ENCODE peak calls at places on chromosomes 4 and X, in five cellular contexts. G, W, F, Y and Q are unnamed samples.

GRCh38 chrX:13851996-13852695 is 35.3 kb upstream of the GPM6B start:
- DNase-seq in G (no peak), W (no peak), F (no peak), Y (no peak), Q (no peak)

GRCh38 chr4:99506781-99507180 is 4.0 kb upstream of the C4orf17 start:
- DNase-seq in G (no peak), W (no peak), F (no peak), Y (no peak), Q (no peak)

GRCh38 chr4:77617203-77617602 is 11.6 kb downstream of the CXCL13 start:
- DNase-seq in G (no peak), W (no peak), F (no peak), Y (no peak), Q (no peak)

GRCh38 chrX:121336831-121337421 is 289.5 kb downstream of the GLUD2 start:
- DNase-seq in G (no peak), W (no peak), F (no peak), Y (no peak), Q (no peak)

GRCh38 chr4:48139688-48140087 is 5.6 kb upstream of the TXK start:
- DNase-seq in G (no peak), W (peak; percentile 48), F (no peak), Y (no peak), Q (no peak)

GRCh38 chr4:110196871-110197420 is 1.5 kb downstream of the ELOVL6 start:
- DNase-seq in G (peak; percentile 26), W (peak; percentile 63), F (peak; percentile 79), Y (peak; percentile 15), Q (no peak)

GRCh38 chrX:24167719-24168472 is 18.4 kb downstream of the ZFX start:
- DNase-seq in G (no peak), W (no peak), F (no peak), Y (no peak), Q (no peak)

GRCh38 chrX:6052111-6052745 is 176.4 kb downstream of the NLGN4X start:
- DNase-seq in G (no peak), W (no peak), F (no peak), Y (no peak), Q (no peak)

GRCh38 chr4:2417765-2418651 is at the start of gene ZFYVE28:
- DNase-seq in G (no peak), W (no peak), F (peak; percentile 39), Y (no peak), Q (peak; percentile 34)

GRCh38 chr4:109434007-109434792 is 585 bp downstream of the SEC24B start:
- DNase-seq in G (peak; percentile 24), W (no peak), F (peak; percentile 59), Y (peak; percentile 16), Q (peak; percentile 75)

GRCh38 chrX:39809326-39809725 is 288.4 kb downstream of the BCOR start:
- DNase-seq in G (no peak), W (no peak), F (no peak), Y (no peak), Q (no peak)

GRCh38 chr4:1371151-1371830 is 24.3 kb downstream of the UVSSA start:
- DNase-seq in G (no peak), W (no peak), F (no peak), Y (no peak), Q (no peak)

GRCh38 chr4:146521543-146522097 is at the start of gene SLC10A7:
- DNase-seq in G (peak; percentile 73), W (peak; percentile 75), F (peak; percentile 83), Y (peak; percentile 40), Q (peak; percentile 72)

GRCh38 chr4:137212601-137213000 is 319.7 kb downstream of the PCDH18 start:
- DNase-seq in G (no peak), W (no peak), F (peak; percentile 59), Y (no peak), Q (no peak)

GRCh38 chr4:118351851-118352827 is 664 bp downstream of the PRSS12 start:
- DNase-seq in G (no peak), W (no peak), F (peak; percentile 63), Y (no peak), Q (peak; percentile 89)

GRCh38 chr4:112927544-112927943 is 121.9 kb upstream of the ANK2 start:
- DNase-seq in G (no peak), W (no peak), F (no peak), Y (no peak), Q (no peak)

GRCh38 chr4:189355590-189355989 is 585.1 kb upstream of the FRG1 start:
- DNase-seq in G (no peak), W (no peak), F (no peak), Y (no peak), Q (no peak)

GRCh38 chrX:46927718-46928117 is 15.5 kb downstream of the JADE3 start:
- DNase-seq in G (no peak), W (no peak), F (no peak), Y (no peak), Q (no peak)

GRCh38 chr4:1358421-1359160 is 11.6 kb downstream of the UVSSA start:
- DNase-seq in G (no peak), W (no peak), F (no peak), Y (no peak), Q (no peak)

GRCh38 chrX:47467106-47467505 is 15.9 kb downstream of the ZNF41 start:
- DNase-seq in G (no peak), W (no peak), F (no peak), Y (no peak), Q (no peak)

GRCh38 chrX:51148848-51149247 is 183.8 kb upstream of the NUDT10 start:
- DNase-seq in G (peak; percentile 13), W (no peak), F (peak; percentile 59), Y (no peak), Q (no peak)

GRCh38 chrX:120672389-120672788 is 42.5 kb upstream of the C1GALT1C1 start:
- DNase-seq in G (no peak), W (no peak), F (no peak), Y (peak; percentile 20), Q (no peak)

GRCh38 chr4:142811034-142811433 is 35.1 kb downstream of the INPP4B start:
- DNase-seq in G (no peak), W (no peak), F (no peak), Y (no peak), Q (no peak)

GRCh38 chr4:119517361-119518229 is 111.0 kb downstream of the PDE5A start:
- DNase-seq in G (no peak), W (no peak), F (no peak), Y (no peak), Q (no peak)

GRCh38 chr4:152369903-152370296 is 166.0 kb downstream of the FBXW7 start:
- DNase-seq in G (no peak), W (no peak), F (no peak), Y (no peak), Q (no peak)

GRCh38 chr4:121706595-121707021 is 9.8 kb upstream of the ANXA5 start:
- DNase-seq in G (no peak), W (no peak), F (no peak), Y (no peak), Q (no peak)

GRCh38 chr4:30789219-30789671 is 69.1 kb downstream of the PCDH7 start:
- DNase-seq in G (peak; percentile 21), W (no peak), F (no peak), Y (no peak), Q (no peak)

GRCh38 chr4:108107729-108108382 is 60.9 kb downstream of the LEF1 start:
- DNase-seq in G (no peak), W (no peak), F (no peak), Y (no peak), Q (no peak)
- H3K27ac ChIP-seq in G (no peak overlapping the region), W (peak overlapping the region; percentile 89), F (no peak overlapping the region), Y (no peak overlapping the region), Q (no peak overlapping the region)

GRCh38 chr4:41468122-41468521 is 69.8 kb upstream of the LIMCH1 start:
- DNase-seq in G (no peak), W (no peak), F (no peak), Y (no peak), Q (no peak)

GRCh38 chr4:41472098-41472497 is 65.9 kb upstream of the LIMCH1 start:
- DNase-seq in G (no peak), W (no peak), F (no peak), Y (no peak), Q (no peak)

GRCh38 chr4:41466249-41466648 is 71.7 kb upstream of the LIMCH1 start:
- DNase-seq in G (no peak), W (no peak), F (no peak), Y (no peak), Q (no peak)

GRCh38 chr4:41471672-41472071 is 66.3 kb upstream of the LIMCH1 start:
- DNase-seq in G (peak; percentile 43), W (no peak), F (no peak), Y (no peak), Q (no peak)

DNA sequence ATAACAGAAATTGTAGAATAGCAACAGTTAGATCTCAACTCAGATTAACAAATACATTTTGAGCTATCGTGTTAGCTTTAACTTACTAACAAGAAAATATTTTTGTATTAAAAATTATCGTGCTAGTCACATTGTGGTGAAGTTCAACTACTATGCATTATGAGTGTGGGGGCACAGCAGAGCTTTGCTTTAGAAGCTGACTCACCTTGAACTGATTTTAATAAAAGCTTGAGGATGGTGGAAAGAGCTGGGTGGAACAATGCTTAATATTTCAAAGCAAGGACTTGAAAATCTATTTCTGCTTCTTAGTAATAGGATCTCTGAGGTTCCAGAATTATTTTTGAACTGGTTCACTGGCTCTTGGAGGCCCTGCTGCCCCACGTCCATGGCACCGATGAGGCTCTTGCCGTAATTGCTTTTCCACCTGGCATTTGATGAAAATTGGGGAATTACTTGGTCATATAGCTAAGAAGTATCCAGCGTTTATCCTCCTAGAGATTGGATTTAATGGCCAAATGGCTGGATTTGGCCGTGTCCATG is 66.8 kb upstream of the LIMCH1 start:
- DNase-seq in G (no peak), W (no peak), F (no peak), Y (no peak), Q (no peak)
- H3K27ac ChIP-seq in G (peak overlapping the region; percentile 1), W (no peak overlapping the region), F (no peak overlapping the region), Y (no peak overlapping the region), Q (no peak overlapping the region)

GRCh38 chr4:187256897-187257296 is 533.2 kb upstream of the FAT1 start:
- DNase-seq in G (no peak), W (no peak), F (peak; percentile 22), Y (no peak), Q (no peak)
- H3K27ac ChIP-seq in G (no peak overlapping the region), W (no peak overlapping the region), F (no peak overlapping the region), Y (no peak overlapping the region), Q (no peak overlapping the region)

GRCh38 chr4:88135362-88135663 is 23.1 kb downstream of the ABCG2 start:
- DNase-seq in G (no peak), W (no peak), F (no peak), Y (no peak), Q (no peak)
- H3K27ac ChIP-seq in G (no peak overlapping the region), W (no peak overlapping the region), F (no peak overlapping the region), Y (no peak overlapping the region), Q (no peak overlapping the region)

GRCh38 chrX:106939566-106939965 is 19.4 kb downstream of the CLDN2 start:
- DNase-seq in G (no peak), W (no peak), F (no peak), Y (no peak), Q (no peak)
- H3K27ac ChIP-seq in G (no peak overlapping the region), W (no peak overlapping the region), F (no peak overlapping the region), Y (no peak overlapping the region), Q (no peak overlapping the region)

GRCh38 chr4:147829401-147830101 is 97.7 kb downstream of the ARHGAP10 start:
- DNase-seq in G (peak; percentile 84), W (no peak), F (no peak), Y (no peak), Q (no peak)

GRCh38 chr4:147826288-147826646 is 94.4 kb downstream of the ARHGAP10 start:
- DNase-seq in G (no peak), W (no peak), F (no peak), Y (no peak), Q (peak; percentile 81)

GRCh38 chr4:147830102-147830463 is 98.2 kb downstream of the ARHGAP10 start:
- DNase-seq in G (no peak), W (no peak), F (peak; percentile 36), Y (no peak), Q (no peak)

GRCh38 chr4:147830987-147831386 is 99.1 kb downstream of the ARHGAP10 start:
- DNase-seq in G (no peak), W (no peak), F (no peak), Y (no peak), Q (no peak)

GRCh38 chr4:147828361-147828760 is 96.5 kb downstream of the ARHGAP10 start:
- DNase-seq in G (no peak), W (no peak), F (no peak), Y (no peak), Q (no peak)
- H3K27ac ChIP-seq in G (peak overlapping the region; percentile 76), W (no peak overlapping the region), F (no peak overlapping the region), Y (peak overlapping the region; percentile 74), Q (no peak overlapping the region)